ENCODE peak calls at places on chromosomes 6 and 20, in seven cellular contexts. One of them, this sample, is unnamed.

GRCh38 chr6:33455051-33455450 is 675 bp downstream of the ZBTB9 start:
- DNase-seq in GM12878: no peak
- DNase-seq in K562: no peak
- DNase-seq in A549: no peak
- DNase-seq in HepG2: no peak
- DNase-seq in H1: no peak
- DNase-seq in IMR-90: no peak
- DNase-seq in this sample: no peak

GRCh38 chr6:43973351-43973750 is 153.9 kb downstream of the MRPL14 start:
- DNase-seq in A549: no peak
- DNase-seq in K562: no peak
- DNase-seq in H1: no peak
- DNase-seq in GM12878: no peak
- DNase-seq in HepG2: no peak
- DNase-seq in IMR-90: no peak
- DNase-seq in this sample: no peak

GRCh38 chr6:21707527-21707926 is 114.0 kb downstream of the SOX4 start:
- DNase-seq in A549: no peak
- DNase-seq in HepG2: no peak
- DNase-seq in GM12878: no peak
- DNase-seq in IMR-90: no peak
- DNase-seq in K562: no peak
- DNase-seq in H1: no peak
- DNase-seq in this sample: no peak

GRCh38 chr20:47389867-47390347 is 33.4 kb upstream of the ZMYND8 start:
- DNase-seq in IMR-90: peak; percentile 53
- DNase-seq in HepG2: no peak
- DNase-seq in K562: no peak
- DNase-seq in H1: no peak
- DNase-seq in A549: peak; percentile 100
- DNase-seq in GM12878: no peak
- DNase-seq in this sample: no peak

GRCh38 chr6:43695078-43695966 is 7.7 kb upstream of the MRPS18A start:
- DNase-seq in K562: no peak
- DNase-seq in IMR-90: no peak
- DNase-seq in H1: peak; percentile 63
- DNase-seq in HepG2: no peak
- DNase-seq in GM12878: no peak
- DNase-seq in A549: no peak
- DNase-seq in this sample: no peak

GRCh38 chr20:24673678-24674570 is 204.5 kb downstream of the SYNDIG1 start:
- DNase-seq in IMR-90: peak; percentile 75
- DNase-seq in K562: no peak
- DNase-seq in GM12878: no peak
- DNase-seq in HepG2: no peak
- DNase-seq in A549: peak; percentile 21
- DNase-seq in H1: no peak
- DNase-seq in this sample: no peak

GRCh38 chr6:144268821-144269220 is 16.3 kb upstream of the UTRN start:
- DNase-seq in HepG2: no peak
- DNase-seq in H1: no peak
- DNase-seq in K562: no peak
- DNase-seq in A549: no peak
- DNase-seq in GM12878: no peak
- DNase-seq in IMR-90: no peak
- DNase-seq in this sample: no peak

GRCh38 chr6:168418631-168419250 is 22.2 kb upstream of the SMOC2 start:
- DNase-seq in H1: peak; percentile 33
- DNase-seq in HepG2: no peak
- DNase-seq in GM12878: no peak
- DNase-seq in K562: no peak
- DNase-seq in A549: no peak
- DNase-seq in IMR-90: no peak
- DNase-seq in this sample: no peak

GRCh38 chr20:2671977-2672376 is 8.0 kb upstream of the IDH3B start:
- DNase-seq in K562: no peak
- DNase-seq in GM12878: no peak
- DNase-seq in IMR-90: no peak
- DNase-seq in H1: peak; percentile 72
- DNase-seq in HepG2: no peak
- DNase-seq in A549: peak; percentile 32
- DNase-seq in this sample: no peak

GRCh38 chr6:131948692-131949614 is 2.2 kb downstream of the CCN2 start:
- DNase-seq in HepG2: peak; percentile 67
- DNase-seq in IMR-90: peak; percentile 92
- DNase-seq in A549: no peak
- DNase-seq in K562: no peak
- DNase-seq in GM12878: no peak
- DNase-seq in H1: no peak
- DNase-seq in this sample: no peak

GRCh38 chr20:33674294-33675126 is at the start of gene NECAB3:
- DNase-seq in HepG2: peak; percentile 82
- DNase-seq in A549: peak; percentile 54
- DNase-seq in H1: peak; percentile 87
- DNase-seq in K562: peak; percentile 93
- DNase-seq in IMR-90: peak; percentile 59
- DNase-seq in GM12878: no peak
- DNase-seq in this sample: no peak

GRCh38 chr6:27059621-27060425 is 187.7 kb upstream of the PRSS16 start:
- DNase-seq in K562: no peak
- DNase-seq in A549: no peak
- DNase-seq in GM12878: no peak
- DNase-seq in HepG2: peak; percentile 42
- DNase-seq in H1: no peak
- DNase-seq in IMR-90: peak; percentile 20
- DNase-seq in this sample: no peak

GRCh38 chr6:27056615-27057014 is 190.9 kb upstream of the PRSS16 start:
- DNase-seq in K562: no peak
- DNase-seq in IMR-90: no peak
- DNase-seq in GM12878: no peak
- DNase-seq in HepG2: no peak
- DNase-seq in H1: no peak
- DNase-seq in A549: no peak
- DNase-seq in this sample: no peak

GRCh38 chr6:27062755-27063154 is 184.7 kb upstream of the PRSS16 start:
- DNase-seq in IMR-90: no peak
- DNase-seq in A549: no peak
- DNase-seq in HepG2: no peak
- DNase-seq in H1: no peak
- DNase-seq in K562: no peak
- DNase-seq in GM12878: no peak
- DNase-seq in this sample: no peak

GRCh38 chr6:27065183-27065582 is 182.3 kb upstream of the PRSS16 start:
- DNase-seq in GM12878: no peak
- DNase-seq in H1: no peak
- DNase-seq in K562: peak; percentile 23
- DNase-seq in IMR-90: no peak
- DNase-seq in HepG2: no peak
- DNase-seq in A549: no peak
- DNase-seq in this sample: no peak

GRCh38 chr6:27061235-27061993 is 186.1 kb upstream of the PRSS16 start:
- DNase-seq in HepG2: peak; percentile 18
- DNase-seq in IMR-90: no peak
- DNase-seq in A549: no peak
- DNase-seq in H1: no peak
- DNase-seq in K562: no peak
- DNase-seq in GM12878: no peak
- DNase-seq in this sample: no peak
- TF ChIP-seq CEBPB in HepG2: no peak
- TF ChIP-seq CEBPB in IMR-90: no peak
- TF ChIP-seq CEBPB in A549: no peak
- TF ChIP-seq CEBPB in H1: no peak
- TF ChIP-seq CEBPB in K562: no peak
- TF ChIP-seq CEBPB in GM12878: no peak
- TF ChIP-seq CEBPB in this sample: no peak

GRCh38 chr6:11387702-11388101 is 149.8 kb upstream of the TMEM170B start:
- DNase-seq in H1: no peak
- DNase-seq in K562: no peak
- DNase-seq in A549: no peak
- DNase-seq in GM12878: no peak
- DNase-seq in HepG2: no peak
- DNase-seq in IMR-90: no peak
- DNase-seq in this sample: no peak

GRCh38 chr6:11386323-11386722 is 151.2 kb upstream of the TMEM170B start:
- DNase-seq in H1: no peak
- DNase-seq in A549: no peak
- DNase-seq in K562: no peak
- DNase-seq in GM12878: peak; percentile 88
- DNase-seq in HepG2: no peak
- DNase-seq in IMR-90: no peak
- DNase-seq in this sample: no peak

GRCh38 chr6:11386726-11387125 is 150.8 kb upstream of the TMEM170B start:
- DNase-seq in A549: no peak
- DNase-seq in K562: no peak
- DNase-seq in H1: no peak
- DNase-seq in IMR-90: no peak
- DNase-seq in HepG2: peak; percentile 31
- DNase-seq in GM12878: no peak
- DNase-seq in this sample: no peak

GRCh38 chr6:11381801-11382513 is 149.5 kb upstream of the NEDD9 start:
- DNase-seq in IMR-90: no peak
- DNase-seq in GM12878: peak; percentile 92
- DNase-seq in HepG2: no peak
- DNase-seq in A549: no peak
- DNase-seq in K562: no peak
- DNase-seq in H1: no peak
- DNase-seq in this sample: no peak

DNA sequence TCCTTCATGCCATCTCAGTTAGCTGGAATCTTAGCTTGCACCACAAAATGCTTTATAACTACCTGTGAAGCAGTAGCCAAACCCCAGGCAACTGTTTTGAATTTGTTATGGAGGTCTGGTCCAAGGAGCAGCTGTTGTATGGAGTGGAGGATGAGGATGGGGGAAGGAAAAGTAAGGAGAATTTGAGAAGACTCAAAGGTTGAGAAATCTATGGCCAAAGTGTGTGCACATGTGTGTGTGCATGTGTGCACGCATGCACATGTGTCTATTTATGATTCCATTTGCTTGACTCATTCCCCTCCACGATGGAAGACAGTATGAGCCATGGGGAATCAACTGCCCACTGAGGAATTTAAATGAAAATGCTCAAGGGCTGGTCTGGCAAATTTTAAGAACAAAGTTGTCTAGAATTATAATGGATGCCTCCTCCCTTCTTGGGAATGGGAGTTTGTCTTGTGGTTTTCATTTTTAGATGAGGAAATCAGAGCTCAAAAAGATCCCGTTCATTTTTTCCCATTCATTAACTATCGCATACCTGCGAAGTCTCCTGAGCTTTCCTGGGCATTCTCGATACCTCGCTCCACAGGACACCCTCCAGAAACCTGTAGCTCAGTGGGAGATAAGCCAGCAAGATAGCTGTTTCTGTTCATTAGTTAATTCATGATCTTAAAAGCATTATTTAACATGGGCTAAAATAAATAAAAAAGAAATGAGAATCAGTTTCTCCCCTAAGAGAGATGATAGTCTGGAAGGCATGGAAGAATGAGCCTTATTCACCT is 152.3 kb upstream of the NEDD9 start:
- DNase-seq in A549: no peak
- DNase-seq in HepG2: no peak
- DNase-seq in GM12878: no peak
- DNase-seq in K562: no peak
- DNase-seq in IMR-90: peak; percentile 12
- DNase-seq in H1: no peak
- DNase-seq in this sample: no peak
- TF ChIP-seq CEBPB in A549: no peak
- TF ChIP-seq CEBPB in HepG2: no peak
- TF ChIP-seq CEBPB in GM12878: no peak
- TF ChIP-seq CEBPB in K562: no peak
- TF ChIP-seq CEBPB in IMR-90: no peak
- TF ChIP-seq CEBPB in H1: no peak
- TF ChIP-seq CEBPB in this sample: no peak

GRCh38 chr6:26471970-26472369 is 14.2 kb downstream of the BTN2A1 start:
- DNase-seq in GM12878: no peak
- DNase-seq in HepG2: no peak
- DNase-seq in H1: no peak
- DNase-seq in A549: no peak
- DNase-seq in K562: no peak
- DNase-seq in IMR-90: no peak
- DNase-seq in this sample: no peak

GRCh38 chr6:26472549-26473245 is 14.9 kb downstream of the BTN2A1 start:
- DNase-seq in IMR-90: no peak
- DNase-seq in K562: no peak
- DNase-seq in GM12878: no peak
- DNase-seq in H1: no peak
- DNase-seq in HepG2: no peak
- DNase-seq in A549: no peak
- DNase-seq in this sample: no peak

GRCh38 chr6:26474439-26474881 is 16.7 kb downstream of the BTN2A1 start:
- DNase-seq in IMR-90: no peak
- DNase-seq in H1: no peak
- DNase-seq in GM12878: no peak
- DNase-seq in HepG2: no peak
- DNase-seq in A549: no peak
- DNase-seq in K562: no peak
- DNase-seq in this sample: no peak

GRCh38 chr6:26473429-26473757 is 15.6 kb downstream of the BTN2A1 start:
- DNase-seq in HepG2: no peak
- DNase-seq in A549: no peak
- DNase-seq in K562: no peak
- DNase-seq in H1: no peak
- DNase-seq in GM12878: no peak
- DNase-seq in IMR-90: no peak
- DNase-seq in this sample: no peak

DNA sequence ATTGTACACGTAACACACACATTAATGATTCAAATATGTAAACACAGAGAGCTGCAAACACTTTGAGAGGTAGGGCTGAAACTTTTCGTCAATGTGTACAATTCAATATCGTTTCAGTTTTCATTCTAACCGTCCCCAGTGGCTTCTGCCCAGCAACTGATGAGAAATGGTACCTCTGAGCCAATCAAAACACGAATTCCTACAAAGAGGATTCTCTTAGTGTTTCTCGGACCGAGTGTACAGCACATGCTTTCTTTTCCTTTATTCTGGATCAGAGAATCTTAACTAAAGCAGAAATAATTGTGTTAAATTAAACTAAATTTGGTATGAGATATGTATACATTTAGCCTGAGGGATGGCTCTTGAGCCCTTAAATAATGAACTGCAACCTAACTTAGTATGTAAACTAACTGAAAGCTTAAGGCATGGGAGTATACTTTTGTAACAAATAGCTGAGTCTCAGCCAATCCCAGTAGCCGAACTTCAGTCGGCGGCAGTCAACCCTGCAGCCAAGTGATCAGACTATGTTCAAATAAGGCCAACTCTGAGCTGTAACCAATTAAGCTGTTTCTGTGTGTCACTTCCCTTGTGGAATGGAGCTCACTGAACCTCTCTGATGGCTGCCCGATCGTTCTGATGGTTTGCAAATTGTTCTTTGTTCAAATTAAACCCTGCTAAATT is 16.1 kb downstream of the BTN2A1 start:
- DNase-seq in H1: peak; percentile 71
- DNase-seq in A549: peak; percentile 89
- DNase-seq in HepG2: peak; percentile 90
- DNase-seq in K562: peak; percentile 93
- DNase-seq in IMR-90: peak; percentile 97
- DNase-seq in GM12878: peak; percentile 97
- DNase-seq in this sample: peak; percentile 83
- TF ChIP-seq CEBPB in H1: no peak
- TF ChIP-seq CEBPB in A549: no peak
- TF ChIP-seq CEBPB in HepG2: no peak
- TF ChIP-seq CEBPB in K562: no peak
- TF ChIP-seq CEBPB in IMR-90: peak; percentile 61
- TF ChIP-seq CEBPB in GM12878: no peak
- TF ChIP-seq CEBPB in this sample: no peak

GRCh38 chr20:36501367-36502006 is 39.8 kb upstream of the MYL9 start:
- DNase-seq in H1: no peak
- DNase-seq in HepG2: no peak
- DNase-seq in K562: no peak
- DNase-seq in GM12878: no peak
- DNase-seq in A549: no peak
- DNase-seq in IMR-90: no peak
- DNase-seq in this sample: no peak
- TF ChIP-seq CEBPB in H1: no peak
- TF ChIP-seq CEBPB in HepG2: no peak
- TF ChIP-seq CEBPB in K562: no peak
- TF ChIP-seq CEBPB in GM12878: no peak
- TF ChIP-seq CEBPB in A549: no peak
- TF ChIP-seq CEBPB in IMR-90: no peak
- TF ChIP-seq CEBPB in this sample: no peak